ENCODE peak calls at places on chromosome 20, in five cellular contexts. E, H, R, W and Z are unnamed samples.
A peak's percentile ranks its signal among the peaks of the same experiment; 100 is the strongest.

GRCh38 chr20:7848351-7848750 is 91.9 kb downstream of the HAO1 start:
- DNase-seq in R (no peak), E (no peak), W (no peak), H (no peak), Z (no peak)

GRCh38 chr20:47352332-47353223 is 3.9 kb downstream of the ZMYND8 start:
- DNase-seq in W (no peak), H (no peak), R (peak; percentile 59), E (no peak), Z (peak; percentile 51)

GRCh38 chr20:63265891-63266515 is 6.6 kb upstream of the ARFGAP1 start:
- DNase-seq in E (no peak), H (no peak), R (no peak), W (no peak), Z (no peak)

GRCh38 chr20:2698912-2699311 is 6.3 kb downstream of the EBF4 start:
- DNase-seq in E (no peak), W (no peak), R (no peak), H (no peak), Z (no peak)

GRCh38 chr20:56391596-56392281 is at the start of gene AURKA:
- DNase-seq in W (peak; percentile 91), H (no peak), R (no peak), E (no peak), Z (no peak)

GRCh38 chr20:51132286-51132810 is 109.4 kb upstream of the KCNG1 start:
- DNase-seq in R (peak; percentile 60), W (no peak), E (no peak), H (no peak), Z (no peak)

GRCh38 chr20:18066421-18067333 is 9.0 kb upstream of the OVOL2 start:
- DNase-seq in W (no peak), H (no peak), R (no peak), E (no peak), Z (no peak)

GRCh38 chr20:31751126-31751525 is 12.0 kb downstream of the TPX2 start:
- DNase-seq in E (no peak), W (no peak), H (no peak), R (no peak), Z (no peak)

GRCh38 chr20:9301129-9302072 is 213.0 kb upstream of the LAMP5 start:
- DNase-seq in E (peak; percentile 23), H (no peak), W (no peak), R (no peak), Z (peak; percentile 18)

GRCh38 chr20:17481661-17482060 is 49.5 kb downstream of the BFSP1 start:
- DNase-seq in R (no peak), H (no peak), E (no peak), W (no peak), Z (no peak)

GRCh38 chr20:57881466-57882405 is 171.9 kb upstream of the PMEPA1 start:
- DNase-seq in R (no peak), E (peak; percentile 15), H (no peak), W (no peak), Z (no peak)

GRCh38 chr20:8043687-8044278 is 24.2 kb upstream of the TMX4 start:
- DNase-seq in E (no peak), W (no peak), R (no peak), H (no peak), Z (no peak)

GRCh38 chr20:52601295-52601971 is 370.7 kb upstream of the TSHZ2 start:
- DNase-seq in H (no peak), R (no peak), W (no peak), E (no peak), Z (no peak)

GRCh38 chr20:25669826-25670422 is 26.7 kb downstream of the ZNF337 start:
- DNase-seq in E (no peak), R (no peak), H (no peak), W (peak; percentile 66), Z (no peak)

GRCh38 chr20:555933-556332 is 12.3 kb upstream of the CSNK2A1 start:
- DNase-seq in E (no peak), H (no peak), R (no peak), W (no peak), Z (peak; percentile 81)

GRCh38 chr20:63755933-63756647 is 16.5 kb downstream of the SLC2A4RG start:
- DNase-seq in H (no peak), W (no peak), E (no peak), R (no peak), Z (no peak)

GRCh38 chr20:419556-420168 is 11.6 kb downstream of the RBCK1 start:
- DNase-seq in E (no peak), H (no peak), R (peak; percentile 74), W (no peak), Z (no peak)

GRCh38 chr20:63553251-63553932 is 567 bp upstream of the FNDC11 start:
- DNase-seq in H (peak; percentile 75), W (peak; percentile 96), E (peak; percentile 75), R (peak; percentile 80), Z (peak; percentile 86)

GRCh38 chr20:45985573-45985972 is 13.6 kb upstream of the ZNF335 start:
- DNase-seq in W (no peak), R (no peak), E (no peak), H (no peak), Z (no peak)

GRCh38 chr20:14470977-14471642 is 133.7 kb upstream of the FLRT3 start:
- DNase-seq in H (no peak), W (no peak), E (no peak), R (no peak), Z (no peak)

GRCh38 chr20:45905505-45906079 is 6.4 kb downstream of the PLTP start:
- DNase-seq in H (no peak), W (no peak), R (no peak), E (no peak), Z (no peak)

GRCh38 chr20:50654899-50655298 is 36.4 kb downstream of the RIPOR3 start:
- DNase-seq in W (no peak), H (no peak), E (no peak), R (no peak), Z (no peak)

GRCh38 chr20:45347936-45348809 is at the start of gene SDC4:
- DNase-seq in E (peak; percentile 69), W (no peak), R (peak; percentile 85), H (peak; percentile 76), Z (peak; percentile 79)

GRCh38 chr20:62918137-62918536 is 8.2 kb downstream of the DIDO1 start:
- DNase-seq in H (no peak), E (no peak), W (no peak), R (no peak), Z (no peak)

GRCh38 chr20:47468290-47469050 is 33.2 kb upstream of the NCOA3 start:
- DNase-seq in H (no peak), E (no peak), W (no peak), R (no peak), Z (no peak)

GRCh38 chr20:22583773-22584629 is at the start of gene FOXA2:
- DNase-seq in W (no peak), H (no peak), R (peak; percentile 76), E (no peak), Z (no peak)

GRCh38 chr20:32072168-32072721 is 20.2 kb downstream of the HCK start:
- DNase-seq in R (no peak), H (no peak), E (no peak), W (no peak), Z (no peak)

GRCh38 chr20:22717466-22717865 is 133.1 kb upstream of the FOXA2 start:
- DNase-seq in R (no peak), W (no peak), E (no peak), H (no peak), Z (no peak)

GRCh38 chr20:45061244-45061643 is 39.7 kb downstream of the KCNS1 start:
- DNase-seq in E (no peak), H (no peak), R (no peak), W (no peak), Z (no peak)

GRCh38 chr20:57902478-57902877 is 192.7 kb upstream of the PMEPA1 start:
- DNase-seq in E (no peak), R (no peak), W (no peak), H (no peak), Z (no peak)

GRCh38 chr20:15071010-15071808 is 733.8 kb upstream of the FLRT3 start:
- DNase-seq in R (no peak), H (no peak), E (no peak), W (no peak), Z (no peak)

GRCh38 chr20:16018881-16019280 is 554.4 kb downstream of the KIF16B start:
- DNase-seq in W (no peak), R (no peak), E (no peak), H (no peak), Z (no peak)

GRCh38 chr20:46088409-46089075 is 1.2 kb downstream of the NCOA5 start:
- DNase-seq in W (no peak), R (no peak), H (no peak), E (no peak), Z (no peak)

GRCh38 chr20:59565768-59566461 is 38.4 kb upstream of the PHACTR3 start:
- DNase-seq in R (no peak), W (peak; percentile 62), H (no peak), E (no peak), Z (no peak)
- TF ChIP-seq POLR2A in R (no peak), W (no peak), H (no peak), E (no peak), Z (no peak)

GRCh38 chr20:36461600-36462439 is 79.5 kb upstream of the MYL9 start:
- DNase-seq in E (peak; percentile 57), H (peak; percentile 61), W (no peak), R (no peak), Z (peak; percentile 79)
- TF ChIP-seq POLR2A in E (no peak), H (no peak), W (no peak), R (no peak), Z (no peak)

DNA sequence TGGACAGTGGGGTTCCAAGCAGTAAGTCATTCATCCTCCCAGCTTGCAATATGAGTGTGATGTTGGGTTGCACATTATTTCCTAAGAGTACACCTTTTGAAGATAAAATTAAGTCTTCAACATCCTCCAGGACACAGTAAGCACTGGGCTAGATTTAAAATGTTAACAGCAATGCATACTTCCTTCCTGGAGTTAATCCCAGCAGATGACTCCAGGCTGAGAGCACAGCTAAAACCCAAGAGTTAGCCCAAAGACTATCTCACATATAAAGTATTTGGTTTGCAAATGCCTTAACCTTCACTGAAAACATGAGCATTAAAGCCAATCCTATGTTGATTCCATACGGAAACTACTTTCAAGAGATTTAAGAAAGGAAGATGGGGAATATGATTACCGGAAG is 69.2 kb downstream of the SLC23A2 start:
- DNase-seq in E (no peak), H (no peak), W (no peak), R (no peak), Z (no peak)
- TF ChIP-seq POLR2A in E (no peak), H (no peak), W (no peak), R (no peak), Z (no peak)

DNA sequence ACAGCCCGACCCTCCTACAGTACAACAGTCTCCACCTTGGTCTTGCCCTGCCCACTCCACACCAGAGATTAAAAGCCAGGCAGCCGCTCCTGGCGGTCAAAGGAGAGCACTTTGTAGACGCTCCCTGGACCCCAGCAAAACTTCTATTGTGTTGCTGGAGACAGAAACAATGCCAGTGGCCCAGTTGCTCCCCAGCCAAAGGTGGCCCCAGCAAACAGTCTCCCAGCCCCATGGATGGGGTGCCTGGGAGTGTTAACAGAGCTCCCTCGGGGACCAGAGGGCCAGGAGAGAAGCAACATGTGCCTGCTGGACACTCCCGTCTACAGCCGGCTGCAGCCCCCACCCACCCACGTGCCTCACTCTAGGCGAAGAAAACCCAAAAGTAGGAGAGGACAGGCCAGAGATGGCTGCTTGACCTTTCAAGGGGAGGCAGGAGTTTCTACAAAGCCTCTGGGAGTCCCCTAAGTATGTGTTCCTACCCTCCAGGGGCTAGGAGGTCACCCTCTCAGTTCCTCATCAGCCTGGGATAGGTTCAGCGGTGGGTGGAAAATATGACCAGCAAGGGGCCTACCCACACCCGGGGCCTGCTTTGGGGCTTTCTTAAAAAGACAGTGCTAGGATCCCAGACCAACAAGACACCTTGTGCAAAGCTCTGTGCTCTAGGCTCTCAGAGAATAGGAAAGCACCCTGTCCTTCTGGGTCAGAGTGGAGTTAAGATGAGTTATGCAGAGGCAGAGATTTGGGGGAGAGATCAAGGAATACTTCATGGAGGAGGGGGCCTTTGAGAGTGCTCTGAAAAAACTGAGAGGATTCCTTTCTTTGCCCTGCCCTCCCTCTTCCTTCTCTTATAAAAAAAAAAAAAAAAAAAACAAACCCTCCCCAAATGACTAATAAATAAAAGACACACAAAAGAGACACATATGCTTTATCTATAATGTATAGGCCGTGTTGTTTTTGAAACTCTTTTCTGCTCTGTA is 19.0 kb upstream of the PREX1 start:
- DNase-seq in R (no peak), H (no peak), E (no peak), W (no peak), Z (peak; percentile 39)
- TF ChIP-seq POLR2A in R (no peak), H (no peak), E (no peak), W (no peak), Z (no peak)